ENCODE peak calls at places on chromosomes 12 and 14, in seven cellular contexts. X, F, R, C, D, H and A are unnamed samples.

GRCh38 chr12:76946451-76946850 is 67.6 kb upstream of the CSRP2 start:
- DNase-seq in F (no peak), C (no peak), H (no peak), R (no peak), X (no peak), D (no peak), A (no peak)

GRCh38 chr12:21330682-21331253 is 3.9 kb downstream of the SLCO1A2 start:
- DNase-seq in R (no peak), H (no peak), D (no peak), X (no peak), C (peak), F (peak), A (no peak)

GRCh38 chr14:92651793-92652382 is 96.5 kb downstream of the LGMN start:
- DNase-seq in X (no peak), H (no peak), R (no peak), F (no peak), D (no peak), C (no peak), A (no peak)

GRCh38 chr14:52363969-52364368 is 49.9 kb downstream of the PTGER2 start:
- DNase-seq in R (no peak), D (no peak), F (peak), H (no peak), C (no peak), X (no peak), A (no peak)

GRCh38 chr12:74021937-74022336 is 515.7 kb upstream of the ATXN7L3B start:
- DNase-seq in F (peak), X (no peak), C (peak), H (no peak), D (no peak), R (no peak), A (no peak)

GRCh38 chr12:124543052-124543590 is 24.3 kb downstream of the NCOR2 start:
- DNase-seq in D (no peak), C (peak), X (no peak), R (peak), F (no peak), H (no peak), A (no peak)

GRCh38 chr12:121430821-121431415 is 31.0 kb downstream of the RNF34 start:
- DNase-seq in F (no peak), H (no peak), D (no peak), C (no peak), X (no peak), R (no peak), A (no peak)

GRCh38 chr12:123363743-123364531 is 710 bp downstream of the SBNO1 start:
- DNase-seq in D (peak), C (peak), F (no peak), H (no peak), R (no peak), X (peak), A (no peak)

GRCh38 chr12:97805086-97805485 is 342.5 kb downstream of the RMST start:
- DNase-seq in R (no peak), D (no peak), C (no peak), F (no peak), H (no peak), X (no peak), A (no peak)

GRCh38 chr14:94173471-94173884 is 644 bp upstream of the PPP4R4 start:
- DNase-seq in C (no peak), F (no peak), H (no peak), R (no peak), D (peak), X (no peak), A (no peak)

GRCh38 chr12:96241484-96242256 is 47.5 kb downstream of the ELK3 start:
- DNase-seq in H (no peak), R (no peak), D (peak), X (no peak), F (peak), C (peak), A (no peak)

GRCh38 chr12:127169321-127170270 is 1097.4 kb upstream of the TMEM132C start:
- DNase-seq in R (no peak), H (no peak), D (peak), X (no peak), F (peak), C (no peak), A (no peak)

GRCh38 chr12:54162741-54163140 is 26.0 kb downstream of the SMUG1 start:
- DNase-seq in F (no peak), D (no peak), R (no peak), H (no peak), C (no peak), X (no peak), A (no peak)

GRCh38 chr14:50910495-50911420 is 33.5 kb downstream of the PYGL start:
- DNase-seq in C (peak), R (no peak), X (no peak), H (no peak), F (no peak), D (no peak), A (no peak)

GRCh38 chr14:80634106-80634758 is 307.3 kb downstream of the CEP128 start:
- DNase-seq in F (peak), H (no peak), X (no peak), C (no peak), D (no peak), R (no peak), A (no peak)

GRCh38 chr12:124603143-124603542 is 35.7 kb upstream of the NCOR2 start:
- DNase-seq in H (no peak), X (no peak), F (no peak), C (no peak), R (no peak), D (no peak), A (no peak)

GRCh38 chr12:108783446-108783845 is 52.1 kb upstream of the CORO1C start:
- DNase-seq in R (no peak), D (no peak), X (no peak), F (no peak), C (no peak), H (no peak), A (no peak)

GRCh38 chr14:56687123-56687522 is 107.5 kb downstream of the TMEM260 start:
- DNase-seq in H (no peak), F (no peak), R (no peak), C (peak), X (no peak), D (no peak), A (no peak)

GRCh38 chr14:67987596-67987995 is 168.0 kb downstream of the RAD51B start:
- DNase-seq in R (no peak), D (peak), X (no peak), F (peak), H (no peak), C (no peak), A (no peak)

GRCh38 chr12:56838602-56839488 is 75.7 kb downstream of the HSD17B6 start:
- DNase-seq in X (no peak), C (no peak), R (no peak), F (no peak), H (no peak), D (no peak), A (no peak)

GRCh38 chr12:12899530-12900380 is 8.4 kb downstream of the GPRC5A start:
- DNase-seq in H (no peak), X (no peak), D (peak), F (peak), R (no peak), C (no peak), A (no peak)

GRCh38 chr14:100708349-100709217 is 18.1 kb upstream of the DLK1 start:
- DNase-seq in X (no peak), C (peak), F (peak), D (no peak), H (peak), R (no peak), A (no peak)

GRCh38 chr14:68520637-68521556 is 272.0 kb downstream of the ZFP36L1 start:
- DNase-seq in C (peak), F (no peak), X (no peak), D (no peak), R (no peak), H (no peak), A (no peak)

GRCh38 chr14:38210587-38211257 is 3.0 kb downstream of the SSTR1 start:
- DNase-seq in X (peak), F (peak), C (no peak), R (no peak), D (peak), H (no peak), A (peak)

GRCh38 chr14:69298131-69299071 is 38.4 kb downstream of the GALNT16 start:
- DNase-seq in C (no peak), D (no peak), X (no peak), H (no peak), F (no peak), R (no peak), A (no peak)

GRCh38 chr12:121893901-121894540 is 5.4 kb downstream of the PSMD9 start:
- DNase-seq in D (peak), H (no peak), C (peak), R (no peak), X (no peak), F (peak), A (no peak)